ENCODE peak calls at places on chromosomes 7 and 10, in six cellular contexts. Z, N, K, Q, J and L are unnamed samples.
A peak's percentile ranks its signal among the peaks of the same experiment; 100 is the strongest.

GRCh38 chr7:120991570-120991969 is 3.1 kb downstream of the CPED1 start:
- DNase-seq in N (peak; percentile 78), Z (no peak), Q (no peak), J (no peak), K (no peak), L (peak; percentile 18)

GRCh38 chr10:56745490-56745889 is 384.4 kb upstream of the ZWINT start:
- DNase-seq in K (no peak), Q (no peak), J (no peak), N (no peak), Z (no peak), L (no peak)

GRCh38 chr10:79063661-79064490 is 4.9 kb upstream of the ZMIZ1 start:
- DNase-seq in Z (no peak), K (no peak), Q (no peak), J (no peak), N (no peak), L (no peak)

GRCh38 chr7:141511370-141512335 is 39.6 kb upstream of the AGK start:
- DNase-seq in K (peak; percentile 23), N (no peak), Z (no peak), J (no peak), Q (no peak), L (no peak)

GRCh38 chr10:34145751-34146150 is 669.3 kb downstream of the PARD3 start:
- DNase-seq in K (no peak), J (no peak), Z (no peak), N (peak; percentile 42), Q (no peak), L (no peak)

GRCh38 chr10:44195120-44196007 is 189.5 kb downstream of the CXCL12 start:
- DNase-seq in Z (no peak), N (peak; percentile 95), Q (peak; percentile 80), K (no peak), J (peak; percentile 67), L (peak; percentile 94)

GRCh38 chr7:17939111-17939669 is 1.1 kb downstream of the SNX13 start:
- DNase-seq in J (no peak), Q (no peak), Z (no peak), K (peak; percentile 3), N (peak; percentile 44), L (peak; percentile 34)

GRCh38 chr7:94395141-94396041 is 696 bp downstream of the COL1A2 start:
- DNase-seq in K (peak; percentile 16), Z (peak; percentile 49), J (no peak), Q (no peak), N (peak; percentile 94), L (peak; percentile 49)

GRCh38 chr7:157077021-157077420 is 61.7 kb upstream of the UBE3C start:
- DNase-seq in K (no peak), Q (no peak), N (no peak), J (no peak), Z (no peak), L (no peak)

GRCh38 chr7:43535810-43536585 is 46.9 kb upstream of the STK17A start:
- DNase-seq in N (peak; percentile 92), Q (peak; percentile 86), Z (no peak), K (no peak), J (peak; percentile 88), L (peak; percentile 81)

GRCh38 chr7:104185346-104185745 is 22.5 kb downstream of the ORC5 start:
- DNase-seq in J (no peak), Q (no peak), Z (no peak), K (no peak), N (peak; percentile 10), L (no peak)

GRCh38 chr7:44678468-44679179 is 70.0 kb upstream of the ZMIZ2 start:
- DNase-seq in N (peak; percentile 94), J (peak; percentile 55), Q (peak; percentile 80), K (no peak), Z (peak; percentile 63), L (peak; percentile 82)

GRCh38 chr10:94038024-94038423 is 44.3 kb downstream of the PLCE1 start:
- DNase-seq in Z (no peak), K (no peak), J (no peak), Q (no peak), N (peak; percentile 43), L (no peak)

GRCh38 chr10:24415455-24416169 is 206.7 kb downstream of the KIAA1217 start:
- DNase-seq in Q (no peak), J (peak; percentile 30), Z (peak; percentile 41), N (peak; percentile 56), K (no peak), L (peak; percentile 83)

GRCh38 chr7:100476903-100477870 is 1.8 kb downstream of the TSC22D4 start:
- DNase-seq in Z (no peak), K (no peak), N (no peak), J (no peak), Q (no peak), L (peak; percentile 58)

GRCh38 chr7:51366930-51367613 is 50.5 kb upstream of the COBL start:
- DNase-seq in N (peak; percentile 54), Z (peak; percentile 20), Q (peak; percentile 1), J (peak; percentile 18), K (peak; percentile 59), L (peak; percentile 76)

GRCh38 chr10:91923371-91924211 is at the start of gene BTAF1:
- DNase-seq in Z (peak; percentile 94), Q (peak; percentile 63), J (no peak), N (peak; percentile 90), K (peak; percentile 79), L (peak; percentile 95)

GRCh38 chr7:140033779-140034363 is 28.9 kb downstream of the PARP12 start:
- DNase-seq in Q (no peak), Z (no peak), J (no peak), N (peak; percentile 15), K (no peak), L (no peak)

GRCh38 chr7:51128545-51129466 is 187.8 kb downstream of the COBL start:
- DNase-seq in Z (no peak), J (no peak), K (no peak), N (no peak), Q (no peak), L (no peak)

GRCh38 chr7:12570148-12570528 is 382 bp upstream of the SCIN start:
- DNase-seq in Q (no peak), J (no peak), K (no peak), N (no peak), Z (no peak), L (peak; percentile 29)

GRCh38 chr7:142581341-142581740 is 167.9 kb upstream of the PRSS1 start:
- DNase-seq in J (no peak), K (no peak), N (peak; percentile 39), Q (no peak), Z (no peak), L (peak; percentile 32)

GRCh38 chr7:149828357-149829309 is 9.5 kb upstream of the ZNF862 start:
- DNase-seq in Q (no peak), Z (no peak), K (no peak), J (no peak), N (no peak), L (no peak)

GRCh38 chr10:23079700-23080099 is 15.7 kb upstream of the MSRB2 start:
- DNase-seq in N (no peak), Q (no peak), J (no peak), Z (no peak), K (no peak), L (no peak)

GRCh38 chr7:80640841-80641240 is 2.4 kb downstream of the CD36 start:
- DNase-seq in Q (peak; percentile 13), N (peak; percentile 51), J (peak; percentile 58), Z (no peak), K (no peak), L (peak; percentile 47)